ENCODE peak calls at places on chromosomes 2 and 18, in six cellular contexts. Q, I, C, R, G and M are unnamed samples.

GRCh38 chr18:57542126-57542525 is 44.4 kb downstream of the FECH start:
- DNase-seq in Q (no peak), I (no peak), C (no peak), R (peak), G (no peak), M (no peak)

GRCh38 chr2:218852911-218853667 is 6.5 kb upstream of the WNT6 start:
- DNase-seq in Q (no peak), I (no peak), C (peak), R (peak), G (peak), M (peak)

GRCh38 chr18:8889479-8889878 is 184.1 kb downstream of the MTCL1 start:
- DNase-seq in Q (no peak), I (no peak), C (no peak), R (peak), G (no peak), M (no peak)

GRCh38 chr18:69257861-69258458 is 142.7 kb upstream of the DOK6 start:
- DNase-seq in Q (no peak), I (no peak), C (no peak), R (peak), G (no peak), M (no peak)

GRCh38 chr2:28447943-28448737 is 47.7 kb upstream of the PLB1 start:
- DNase-seq in Q (no peak), I (no peak), C (no peak), R (no peak), G (no peak), M (no peak)

GRCh38 chr18:65017372-65017760 is 733.4 kb upstream of the CDH7 start:
- DNase-seq in Q (no peak), I (no peak), C (no peak), R (no peak), G (no peak), M (no peak)

GRCh38 chr18:45755936-45756335 is 32.0 kb downstream of the SLC14A1 start:
- DNase-seq in Q (no peak), I (no peak), C (no peak), R (peak), G (no peak), M (peak)

GRCh38 chr2:96602330-96602823 is 35.7 kb downstream of the KANSL3 start:
- DNase-seq in Q (no peak), I (no peak), C (no peak), R (no peak), G (peak), M (no peak)

GRCh38 chr18:36035253-36035652 is 32.1 kb downstream of the RPRD1A start:
- DNase-seq in Q (no peak), I (no peak), C (no peak), R (peak), G (no peak), M (no peak)

GRCh38 chr2:223042704-223043118 is 9.3 kb upstream of the KCNE4 start:
- DNase-seq in Q (no peak), I (no peak), C (no peak), R (no peak), G (no peak), M (no peak)

GRCh38 chr2:101883860-101884259 is 107.9 kb upstream of the IL1R2 start:
- DNase-seq in Q (no peak), I (peak), C (no peak), R (peak), G (peak), M (no peak)

GRCh38 chr2:219461061-219461514 is 26.4 kb downstream of the SPEG start:
- DNase-seq in Q (peak), I (no peak), C (no peak), R (peak), G (peak), M (peak)

GRCh38 chr2:47512581-47513083 is 109.7 kb downstream of the MSH2 start:
- DNase-seq in Q (no peak), I (no peak), C (no peak), R (no peak), G (no peak), M (no peak)

GRCh38 chr18:48408727-48409590 is at the start of gene ZBTB7C:
- DNase-seq in Q (peak), I (no peak), C (peak), R (peak), G (no peak), M (peak)

GRCh38 chr2:183078163-183078466 is 432 bp upstream of the DUSP19 start:
- DNase-seq in Q (no peak), I (peak), C (no peak), R (no peak), G (no peak), M (peak)